ENCODE peak calls at places on chromosome 1, in six cellular contexts. One of them, this sample, is unnamed.
A peak's percentile ranks its signal among the peaks of the same experiment; 100 is the strongest.

GRCh38 chr1:198677027-198677426 is 38.2 kb downstream of the PTPRC start:
- DNase-seq in H54: no peak
- DNase-seq in NCI-H2171: no peak
- DNase-seq in HTR-8/SVneo: no peak
- DNase-seq in mucosa of gallbladder: no peak
- DNase-seq in activated CD4-positive, alpha-beta T cell treated with anti-CD3 and anti-CD28 coated beads, Interleukin-2, amount 10 ng/mL, durations not matched to agents 7 days and 5 days: no peak
- DNase-seq in this sample: no peak

GRCh38 chr1:224054611-224055010 is 59.3 kb upstream of the FBXO28 start:
- DNase-seq in NCI-H2171: no peak
- DNase-seq in HTR-8/SVneo: no peak
- DNase-seq in activated CD4-positive, alpha-beta T cell treated with anti-CD3 and anti-CD28 coated beads, Interleukin-2, amount 10 ng/mL, durations not matched to agents 7 days and 5 days: no peak
- DNase-seq in H54: no peak
- DNase-seq in mucosa of gallbladder: no peak
- DNase-seq in this sample: no peak

GRCh38 chr1:67342002-67342890 is 34.6 kb downstream of the IL12RB2 start:
- DNase-seq in NCI-H2171: no peak
- DNase-seq in activated CD4-positive, alpha-beta T cell treated with anti-CD3 and anti-CD28 coated beads, Interleukin-2, amount 10 ng/mL, durations not matched to agents 7 days and 5 days: peak; percentile 39
- DNase-seq in mucosa of gallbladder: no peak
- DNase-seq in HTR-8/SVneo: no peak
- DNase-seq in H54: no peak
- DNase-seq in this sample: no peak

GRCh38 chr1:22420456-22421053 is 31.1 kb upstream of the ZBTB40 start:
- DNase-seq in HTR-8/SVneo: peak; percentile 87
- DNase-seq in H54: peak; percentile 68
- DNase-seq in mucosa of gallbladder: peak; percentile 84
- DNase-seq in NCI-H2171: peak; percentile 75
- DNase-seq in activated CD4-positive, alpha-beta T cell treated with anti-CD3 and anti-CD28 coated beads, Interleukin-2, amount 10 ng/mL, durations not matched to agents 7 days and 5 days: peak; percentile 69
- DNase-seq in this sample: peak; percentile 80

GRCh38 chr1:151858886-151859665 is 5.6 kb upstream of the THEM5 start:
- DNase-seq in H54: no peak
- DNase-seq in HTR-8/SVneo: no peak
- DNase-seq in activated CD4-positive, alpha-beta T cell treated with anti-CD3 and anti-CD28 coated beads, Interleukin-2, amount 10 ng/mL, durations not matched to agents 7 days and 5 days: no peak
- DNase-seq in NCI-H2171: no peak
- DNase-seq in mucosa of gallbladder: no peak
- DNase-seq in this sample: no peak

GRCh38 chr1:246200225-246200624 is 306.9 kb downstream of the SMYD3 start:
- DNase-seq in mucosa of gallbladder: no peak
- DNase-seq in H54: no peak
- DNase-seq in NCI-H2171: no peak
- DNase-seq in HTR-8/SVneo: no peak
- DNase-seq in activated CD4-positive, alpha-beta T cell treated with anti-CD3 and anti-CD28 coated beads, Interleukin-2, amount 10 ng/mL, durations not matched to agents 7 days and 5 days: no peak
- DNase-seq in this sample: no peak

GRCh38 chr1:87334351-87335174 is 5.9 kb downstream of the LMO4 start:
- DNase-seq in H54: no peak
- DNase-seq in HTR-8/SVneo: no peak
- DNase-seq in mucosa of gallbladder: peak; percentile 10
- DNase-seq in activated CD4-positive, alpha-beta T cell treated with anti-CD3 and anti-CD28 coated beads, Interleukin-2, amount 10 ng/mL, durations not matched to agents 7 days and 5 days: no peak
- DNase-seq in NCI-H2171: no peak
- DNase-seq in this sample: peak; percentile 63

GRCh38 chr1:92484472-92485373 is 2.0 kb downstream of the GFI1 start:
- DNase-seq in HTR-8/SVneo: no peak
- DNase-seq in NCI-H2171: peak; percentile 36
- DNase-seq in activated CD4-positive, alpha-beta T cell treated with anti-CD3 and anti-CD28 coated beads, Interleukin-2, amount 10 ng/mL, durations not matched to agents 7 days and 5 days: peak; percentile 65
- DNase-seq in H54: no peak
- DNase-seq in mucosa of gallbladder: no peak
- DNase-seq in this sample: peak; percentile 54

GRCh38 chr1:112713466-112714312 is 1.4 kb downstream of the PPM1J start:
- DNase-seq in mucosa of gallbladder: no peak
- DNase-seq in NCI-H2171: no peak
- DNase-seq in HTR-8/SVneo: no peak
- DNase-seq in activated CD4-positive, alpha-beta T cell treated with anti-CD3 and anti-CD28 coated beads, Interleukin-2, amount 10 ng/mL, durations not matched to agents 7 days and 5 days: no peak
- DNase-seq in H54: no peak
- DNase-seq in this sample: no peak

GRCh38 chr1:15836772-15837669 is 10.5 kb upstream of the SPEN start:
- DNase-seq in NCI-H2171: no peak
- DNase-seq in HTR-8/SVneo: no peak
- DNase-seq in mucosa of gallbladder: peak; percentile 37
- DNase-seq in activated CD4-positive, alpha-beta T cell treated with anti-CD3 and anti-CD28 coated beads, Interleukin-2, amount 10 ng/mL, durations not matched to agents 7 days and 5 days: peak; percentile 29
- DNase-seq in H54: no peak
- DNase-seq in this sample: no peak

This sample was measured in RKO.